ENCODE peak calls at places on chromosomes 11 and 22, in nine cellular contexts. L is Ammon's horn; D is SW480; T is activated naive CD8-positive, alpha-beta T cell treated with anti-CD3 and anti-CD28 coated beads for 36 hours; G is iris pigment epithelial cell; W is mesendoderm; I is substantia nigra; A is M059J; Z is smooth muscle cell of the brain vasculature. Y is an unnamed sample.

GRCh38 chr22:37650463-37651136 is 7.9 kb upstream of the PDXP start:
- DNase-seq in L (no peak), D (no peak), T (no peak), G (no peak), W (no peak), I (no peak), A (no peak), Z (no peak), Y (no peak)

GRCh38 chr22:30425616-30426394 is at the start of gene MTFP1:
- DNase-seq in L (peak; percentile 48), D (peak; percentile 75), T (peak; percentile 55), G (peak; percentile 73), W (peak; percentile 95), I (peak; percentile 20), A (peak; percentile 60), Z (no peak), Y (peak; percentile 71)

GRCh38 chr11:113446112-113446511 is 29.1 kb downstream of the DRD2 start:
- DNase-seq in L (no peak), D (no peak), T (no peak), G (peak; percentile 6), W (no peak), I (no peak), A (peak; percentile 77), Z (no peak), Y (no peak)

GRCh38 chr11:15769203-15769602 is 587.1 kb downstream of the SOX6 start:
- DNase-seq in L (no peak), D (no peak), T (no peak), G (no peak), W (no peak), I (no peak), A (no peak), Z (no peak), Y (no peak)

GRCh38 chr11:33065445-33066178 is 26.2 kb downstream of the TCP11L1 start:
- DNase-seq in L (peak; percentile 79), D (peak; percentile 69), T (peak; percentile 74), G (peak; percentile 70), W (peak; percentile 90), I (peak; percentile 7), A (peak; percentile 66), Z (peak; percentile 12), Y (peak; percentile 77)

GRCh38 chr11:93783362-93783761 is 720 bp upstream of the MED17 start:
- DNase-seq in L (no peak), D (no peak), T (no peak), G (no peak), W (no peak), I (no peak), A (no peak), Z (no peak), Y (no peak)

GRCh38 chr11:16179668-16180067 is 176.7 kb downstream of the SOX6 start:
- DNase-seq in L (no peak), D (no peak), T (no peak), G (no peak), W (no peak), I (no peak), A (no peak), Z (no peak), Y (no peak)

GRCh38 chr11:115067471-115067870 is 389.1 kb downstream of the NXPE2 start:
- DNase-seq in L (no peak), D (no peak), T (no peak), G (no peak), W (no peak), I (no peak), A (no peak), Z (no peak), Y (no peak)

GRCh38 chr22:30843245-30843644 is 125.3 kb downstream of the MORC2 start:
- DNase-seq in L (no peak), D (no peak), T (no peak), G (peak; percentile 55), W (no peak), I (no peak), A (peak; percentile 61), Z (no peak), Y (no peak)